ENCODE peak calls at places on chromosomes 6 and 20, in five cellular contexts. One of them, this sample, is unnamed.

GRCh38 chr20:61742097-61742805 is 323.4 kb downstream of the TAF4 start:
- DNase-seq in iris pigment epithelial cell: peak; percentile 4
- DNase-seq in hepatocyte: no peak
- DNase-seq in NCI-H2227 treated with DMSO at 0.1 percent for 48 hours: peak; percentile 22
- DNase-seq in iPS-NIHi11: no peak
- DNase-seq in this sample: no peak

GRCh38 chr6:37731888-37732287 is 34.2 kb upstream of the MDGA1 start:
- DNase-seq in iris pigment epithelial cell: no peak
- DNase-seq in hepatocyte: no peak
- DNase-seq in NCI-H2227 treated with DMSO at 0.1 percent for 48 hours: no peak
- DNase-seq in iPS-NIHi11: peak; percentile 66
- DNase-seq in this sample: peak; percentile 39

GRCh38 chr20:37245671-37246237 is 15.9 kb downstream of the GHRH start:
- DNase-seq in iris pigment epithelial cell: no peak
- DNase-seq in hepatocyte: no peak
- DNase-seq in NCI-H2227 treated with DMSO at 0.1 percent for 48 hours: peak; percentile 88
- DNase-seq in iPS-NIHi11: peak; percentile 60
- DNase-seq in this sample: no peak

GRCh38 chr20:39421571-39422099 is 459.5 kb downstream of the DHX35 start:
- DNase-seq in iris pigment epithelial cell: no peak
- DNase-seq in hepatocyte: no peak
- DNase-seq in NCI-H2227 treated with DMSO at 0.1 percent for 48 hours: no peak
- DNase-seq in iPS-NIHi11: no peak
- DNase-seq in this sample: no peak

GRCh38 chr6:121187200-121187832 is 147.0 kb downstream of the TBC1D32 start:
- DNase-seq in iris pigment epithelial cell: no peak
- DNase-seq in hepatocyte: no peak
- DNase-seq in NCI-H2227 treated with DMSO at 0.1 percent for 48 hours: no peak
- DNase-seq in iPS-NIHi11: peak; percentile 7
- DNase-seq in this sample: no peak

GRCh38 chr6:70337379-70338073 is 34.6 kb upstream of the COL9A1 start:
- DNase-seq in iris pigment epithelial cell: peak; percentile 3
- DNase-seq in hepatocyte: peak; percentile 38
- DNase-seq in NCI-H2227 treated with DMSO at 0.1 percent for 48 hours: no peak
- DNase-seq in iPS-NIHi11: no peak
- DNase-seq in this sample: no peak

GRCh38 chr6:144334150-144334708 is 49.1 kb downstream of the UTRN start:
- DNase-seq in iris pigment epithelial cell: no peak
- DNase-seq in hepatocyte: no peak
- DNase-seq in NCI-H2227 treated with DMSO at 0.1 percent for 48 hours: no peak
- DNase-seq in iPS-NIHi11: no peak
- DNase-seq in this sample: no peak

GRCh38 chr20:50196896-50197295 is 6.3 kb downstream of the CEBPB start:
- DNase-seq in iris pigment epithelial cell: no peak
- DNase-seq in hepatocyte: no peak
- DNase-seq in NCI-H2227 treated with DMSO at 0.1 percent for 48 hours: no peak
- DNase-seq in iPS-NIHi11: no peak
- DNase-seq in this sample: no peak

GRCh38 chr20:3010985-3011723 is 32.3 kb upstream of the GNRH2 start:
- DNase-seq in iris pigment epithelial cell: peak; percentile 76
- DNase-seq in hepatocyte: no peak
- DNase-seq in NCI-H2227 treated with DMSO at 0.1 percent for 48 hours: peak; percentile 56
- DNase-seq in iPS-NIHi11: no peak
- DNase-seq in this sample: no peak

GRCh38 chr6:17831135-17831534 is 124.4 kb upstream of the NUP153 start:
- DNase-seq in iris pigment epithelial cell: peak; percentile 64
- DNase-seq in hepatocyte: no peak
- DNase-seq in NCI-H2227 treated with DMSO at 0.1 percent for 48 hours: no peak
- DNase-seq in iPS-NIHi11: no peak
- DNase-seq in this sample: no peak

GRCh38 chr6:73803562-73804221 is 107.7 kb downstream of the CD109 start:
- DNase-seq in iris pigment epithelial cell: peak; percentile 97
- DNase-seq in hepatocyte: peak; percentile 59
- DNase-seq in NCI-H2227 treated with DMSO at 0.1 percent for 48 hours: no peak
- DNase-seq in iPS-NIHi11: peak; percentile 59
- DNase-seq in this sample: no peak

GRCh38 chr6:2821554-2821953 is 20.1 kb downstream of the SERPINB1 start:
- DNase-seq in iris pigment epithelial cell: no peak
- DNase-seq in hepatocyte: no peak
- DNase-seq in NCI-H2227 treated with DMSO at 0.1 percent for 48 hours: no peak
- DNase-seq in iPS-NIHi11: no peak
- DNase-seq in this sample: no peak

GRCh38 chr6:149354009-149354408 is 36.5 kb downstream of the TAB2 start:
- DNase-seq in iris pigment epithelial cell: no peak
- DNase-seq in hepatocyte: no peak
- DNase-seq in NCI-H2227 treated with DMSO at 0.1 percent for 48 hours: no peak
- DNase-seq in iPS-NIHi11: no peak
- DNase-seq in this sample: no peak

GRCh38 chr6:170289971-170290305 is 940 bp downstream of the DLL1 start:
- DNase-seq in iris pigment epithelial cell: no peak
- DNase-seq in hepatocyte: no peak
- DNase-seq in NCI-H2227 treated with DMSO at 0.1 percent for 48 hours: no peak
- DNase-seq in iPS-NIHi11: no peak
- DNase-seq in this sample: no peak

GRCh38 chr20:5553194-5553815 is 196.9 kb upstream of the SHLD1 start:
- DNase-seq in iris pigment epithelial cell: no peak
- DNase-seq in hepatocyte: no peak
- DNase-seq in NCI-H2227 treated with DMSO at 0.1 percent for 48 hours: no peak
- DNase-seq in iPS-NIHi11: no peak
- DNase-seq in this sample: no peak

GRCh38 chr20:49385471-49385870 is 97.0 kb downstream of the KCNB1 start:
- DNase-seq in iris pigment epithelial cell: peak; percentile 43
- DNase-seq in hepatocyte: peak; percentile 33
- DNase-seq in NCI-H2227 treated with DMSO at 0.1 percent for 48 hours: peak; percentile 78
- DNase-seq in iPS-NIHi11: peak; percentile 48
- DNase-seq in this sample: no peak

GRCh38 chr6:137236581-137237355 is 17.6 kb upstream of the IFNGR1 start:
- DNase-seq in iris pigment epithelial cell: no peak
- DNase-seq in hepatocyte: no peak
- DNase-seq in NCI-H2227 treated with DMSO at 0.1 percent for 48 hours: no peak
- DNase-seq in iPS-NIHi11: no peak
- DNase-seq in this sample: no peak

GRCh38 chr20:40046703-40047102 is 642.3 kb downstream of the MAFB start:
- DNase-seq in iris pigment epithelial cell: no peak
- DNase-seq in hepatocyte: no peak
- DNase-seq in NCI-H2227 treated with DMSO at 0.1 percent for 48 hours: no peak
- DNase-seq in iPS-NIHi11: no peak
- DNase-seq in this sample: no peak

GRCh38 chr6:134379086-134379485 is 61.2 kb upstream of the SGK1 start:
- DNase-seq in iris pigment epithelial cell: no peak
- DNase-seq in hepatocyte: peak; percentile 62
- DNase-seq in NCI-H2227 treated with DMSO at 0.1 percent for 48 hours: no peak
- DNase-seq in iPS-NIHi11: peak; percentile 61
- DNase-seq in this sample: peak; percentile 72

GRCh38 chr6:56890683-56891429 is 64.1 kb upstream of the BEND6 start:
- DNase-seq in iris pigment epithelial cell: peak; percentile 93
- DNase-seq in hepatocyte: peak; percentile 30
- DNase-seq in NCI-H2227 treated with DMSO at 0.1 percent for 48 hours: no peak
- DNase-seq in iPS-NIHi11: no peak
- DNase-seq in this sample: peak; percentile 92

GRCh38 chr6:131084982-131085381 is 21.9 kb upstream of the EPB41L2 start:
- DNase-seq in iris pigment epithelial cell: no peak
- DNase-seq in hepatocyte: no peak
- DNase-seq in NCI-H2227 treated with DMSO at 0.1 percent for 48 hours: no peak
- DNase-seq in iPS-NIHi11: peak; percentile 14
- DNase-seq in this sample: no peak

GRCh38 chr20:18857640-18858039 is 44.1 kb downstream of the SCP2D1 start:
- DNase-seq in iris pigment epithelial cell: no peak
- DNase-seq in hepatocyte: no peak
- DNase-seq in NCI-H2227 treated with DMSO at 0.1 percent for 48 hours: no peak
- DNase-seq in iPS-NIHi11: no peak
- DNase-seq in this sample: no peak

GRCh38 chr6:47075741-47076421 is 33.7 kb upstream of the ADGRF1 start:
- DNase-seq in iris pigment epithelial cell: no peak
- DNase-seq in hepatocyte: no peak
- DNase-seq in NCI-H2227 treated with DMSO at 0.1 percent for 48 hours: no peak
- DNase-seq in iPS-NIHi11: no peak
- DNase-seq in this sample: no peak

GRCh38 chr6:131062245-131063027 is 609 bp downstream of the EPB41L2 start:
- DNase-seq in iris pigment epithelial cell: no peak
- DNase-seq in hepatocyte: peak; percentile 53
- DNase-seq in NCI-H2227 treated with DMSO at 0.1 percent for 48 hours: no peak
- DNase-seq in iPS-NIHi11: peak; percentile 25
- DNase-seq in this sample: no peak

GRCh38 chr6:5151955-5152401 is 66.8 kb downstream of the PPP1R3G start:
- DNase-seq in iris pigment epithelial cell: peak; percentile 80
- DNase-seq in hepatocyte: no peak
- DNase-seq in NCI-H2227 treated with DMSO at 0.1 percent for 48 hours: no peak
- DNase-seq in iPS-NIHi11: no peak
- DNase-seq in this sample: no peak

GRCh38 chr20:48194578-48194977 is 409.3 kb upstream of the SULF2 start:
- DNase-seq in iris pigment epithelial cell: no peak
- DNase-seq in hepatocyte: no peak
- DNase-seq in NCI-H2227 treated with DMSO at 0.1 percent for 48 hours: no peak
- DNase-seq in iPS-NIHi11: no peak
- DNase-seq in this sample: no peak

GRCh38 chr6:13733178-13733851 is 21.7 kb upstream of the RANBP9 start:
- DNase-seq in iris pigment epithelial cell: peak; percentile 96
- DNase-seq in hepatocyte: peak; percentile 64
- DNase-seq in NCI-H2227 treated with DMSO at 0.1 percent for 48 hours: peak; percentile 25
- DNase-seq in iPS-NIHi11: peak; percentile 58
- DNase-seq in this sample: no peak

GRCh38 chr20:47607208-47607613 is 105.5 kb downstream of the NCOA3 start:
- DNase-seq in iris pigment epithelial cell: peak; percentile 66
- DNase-seq in hepatocyte: no peak
- DNase-seq in NCI-H2227 treated with DMSO at 0.1 percent for 48 hours: no peak
- DNase-seq in iPS-NIHi11: no peak
- DNase-seq in this sample: no peak

GRCh38 chr6:96086745-96087144 is 71.0 kb downstream of the FUT9 start:
- DNase-seq in iris pigment epithelial cell: no peak
- DNase-seq in hepatocyte: no peak
- DNase-seq in NCI-H2227 treated with DMSO at 0.1 percent for 48 hours: no peak
- DNase-seq in iPS-NIHi11: no peak
- DNase-seq in this sample: no peak

GRCh38 chr6:170555305-170555704 is 1.1 kb downstream of the TBP start:
- DNase-seq in iris pigment epithelial cell: no peak
- DNase-seq in hepatocyte: no peak
- DNase-seq in NCI-H2227 treated with DMSO at 0.1 percent for 48 hours: no peak
- DNase-seq in iPS-NIHi11: no peak
- DNase-seq in this sample: no peak

GRCh38 chr6:52389626-52390360 is 27.8 kb downstream of the PAQR8 start:
- DNase-seq in iris pigment epithelial cell: peak; percentile 66
- DNase-seq in hepatocyte: peak; percentile 61
- DNase-seq in NCI-H2227 treated with DMSO at 0.1 percent for 48 hours: no peak
- DNase-seq in iPS-NIHi11: no peak
- DNase-seq in this sample: peak; percentile 87

GRCh38 chr6:122066200-122066599 is 333.3 kb upstream of the HSF2 start:
- DNase-seq in iris pigment epithelial cell: no peak
- DNase-seq in hepatocyte: no peak
- DNase-seq in NCI-H2227 treated with DMSO at 0.1 percent for 48 hours: no peak
- DNase-seq in iPS-NIHi11: no peak
- DNase-seq in this sample: no peak

GRCh38 chr6:41073968-41074691 is 1.4 kb downstream of the NFYA start:
- DNase-seq in iris pigment epithelial cell: peak; percentile 44
- DNase-seq in hepatocyte: peak; percentile 49
- DNase-seq in NCI-H2227 treated with DMSO at 0.1 percent for 48 hours: peak; percentile 14
- DNase-seq in iPS-NIHi11: no peak
- DNase-seq in this sample: no peak

GRCh38 chr20:41654292-41654691 is 36.1 kb upstream of the CHD6 start:
- DNase-seq in iris pigment epithelial cell: no peak
- DNase-seq in hepatocyte: no peak
- DNase-seq in NCI-H2227 treated with DMSO at 0.1 percent for 48 hours: peak; percentile 2
- DNase-seq in iPS-NIHi11: peak; percentile 27
- DNase-seq in this sample: no peak

GRCh38 chr6:19245656-19246055 is 591.5 kb upstream of the ID4 start:
- DNase-seq in iris pigment epithelial cell: no peak
- DNase-seq in hepatocyte: no peak
- DNase-seq in NCI-H2227 treated with DMSO at 0.1 percent for 48 hours: no peak
- DNase-seq in iPS-NIHi11: no peak
- DNase-seq in this sample: no peak

GRCh38 chr20:53608456-53609413 is 15.1 kb upstream of the ZNF217 start:
- DNase-seq in iris pigment epithelial cell: peak; percentile 58
- DNase-seq in hepatocyte: peak; percentile 20
- DNase-seq in NCI-H2227 treated with DMSO at 0.1 percent for 48 hours: no peak
- DNase-seq in iPS-NIHi11: no peak
- DNase-seq in this sample: no peak

This sample was measured in GM12878.